ENCODE peak calls at places on chromosome 16, in seven cellular contexts. L is fibroblast of lung, B is osteoblast, I is bronchial epithelial cell, X is kidney, V is SK-N-SH, O is PC-3. E is an unnamed sample.

GRCh38 chr16:65071371-65072311 is 50.2 kb downstream of the CDH11 start:
- DNase-seq in V (no peak), X (peak; percentile 80), B (no peak), O (peak; percentile 42), L (peak; percentile 73), I (no peak), E (no peak)

GRCh38 chr16:87809150-87809902 is 43.5 kb upstream of the KLHDC4 start:
- DNase-seq in B (peak; percentile 14), I (no peak), L (no peak), O (no peak), V (no peak), X (no peak), E (no peak)

GRCh38 chr16:55773859-55774549 is 58.9 kb downstream of the CES1 start:
- DNase-seq in I (no peak), V (no peak), X (no peak), B (peak; percentile 77), O (no peak), L (no peak), E (no peak)

GRCh38 chr16:66131156-66131807 is 235.2 kb upstream of the CDH5 start:
- DNase-seq in X (no peak), V (no peak), I (peak; percentile 53), O (peak; percentile 64), B (no peak), L (no peak), E (no peak)

GRCh38 chr16:31504159-31504558 is 4.0 kb downstream of the RUSF1 start:
- DNase-seq in V (no peak), X (peak; percentile 26), B (no peak), I (no peak), O (no peak), L (no peak), E (no peak)

GRCh38 chr16:81515281-81515680 is 70.7 kb downstream of the CMIP start:
- DNase-seq in B (peak; percentile 11), X (no peak), L (no peak), V (no peak), O (no peak), I (no peak), E (no peak)

GRCh38 chr16:23712976-23713375 is at the start of gene ERN2:
- DNase-seq in L (no peak), O (no peak), V (no peak), I (no peak), B (peak; percentile 81), X (no peak), E (peak; percentile 89)

GRCh38 chr16:678858-679807 is 1.1 kb upstream of the STUB1 start:
- DNase-seq in X (peak; percentile 94), O (peak; percentile 12), L (peak; percentile 56), B (peak; percentile 92), V (peak; percentile 91), I (no peak), E (peak; percentile 91)

GRCh38 chr16:2904922-2905240 is 6.8 kb upstream of the FLYWCH1 start:
- DNase-seq in L (no peak), V (no peak), I (no peak), X (no peak), B (no peak), O (no peak), E (no peak)

GRCh38 chr16:54630284-54630967 is 300.2 kb upstream of the IRX5 start:
- DNase-seq in I (peak; percentile 85), X (no peak), B (peak; percentile 91), V (no peak), O (no peak), L (peak; percentile 1), E (no peak)

GRCh38 chr16:54628796-54629625 is 301.7 kb upstream of the IRX5 start:
- DNase-seq in O (no peak), B (no peak), L (no peak), V (no peak), X (no peak), I (no peak), E (no peak)

GRCh38 chr16:54632322-54632721 is 298.3 kb upstream of the IRX5 start:
- DNase-seq in B (no peak), L (no peak), X (no peak), O (no peak), V (no peak), I (no peak), E (no peak)

GRCh38 chr16:54632821-54633220 is 297.8 kb upstream of the IRX5 start:
- DNase-seq in L (no peak), V (peak; percentile 27), I (no peak), X (no peak), O (no peak), B (no peak), E (no peak)

DNA sequence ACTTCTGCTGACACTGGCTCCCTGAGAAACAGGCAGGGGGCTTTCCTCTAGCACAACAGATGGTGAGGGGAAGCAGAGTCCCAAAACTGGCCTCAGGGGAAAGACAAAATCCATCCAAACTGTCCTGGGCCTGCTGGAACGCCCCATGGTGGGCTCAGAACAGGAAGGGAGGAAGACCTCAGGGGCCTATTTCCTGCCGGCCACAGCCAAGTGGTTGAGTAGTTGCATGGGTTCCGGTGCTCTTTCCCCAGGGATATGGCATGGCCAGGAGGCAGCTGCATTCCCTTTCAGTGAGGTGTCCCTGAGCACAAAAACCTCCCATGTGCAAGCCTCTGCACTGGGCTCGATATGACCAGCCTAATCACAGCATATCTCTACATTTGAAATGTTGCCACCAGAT is 303.0 kb upstream of the IRX5 start:
- DNase-seq in O (no peak), V (no peak), L (no peak), B (peak; percentile 92), X (no peak), I (no peak), E (no peak)
- H3K4me3 ChIP-seq in O (no peak overlapping the region), V (no peak overlapping the region), L (no peak overlapping the region), B (no peak overlapping the region), X (no peak overlapping the region), I (no peak overlapping the region), E (no peak overlapping the region)

GRCh38 chr16:69085032-69085695 is 20.3 kb upstream of the HAS3 start:
- DNase-seq in I (no peak), O (no peak), X (no peak), B (no peak), L (no peak), V (no peak), E (no peak)

GRCh38 chr16:69088684-69089083 is 16.8 kb upstream of the HAS3 start:
- DNase-seq in O (no peak), I (no peak), V (no peak), L (no peak), B (no peak), X (no peak), E (no peak)

GRCh38 chr16:69089091-69089912 is 16.2 kb upstream of the HAS3 start:
- DNase-seq in L (no peak), V (peak; percentile 64), O (no peak), X (no peak), B (no peak), I (peak; percentile 74), E (peak; percentile 63)

GRCh38 chr16:69084301-69084700 is 21.2 kb upstream of the HAS3 start:
- DNase-seq in O (no peak), B (no peak), L (no peak), V (no peak), X (no peak), I (no peak), E (no peak)

DNA sequence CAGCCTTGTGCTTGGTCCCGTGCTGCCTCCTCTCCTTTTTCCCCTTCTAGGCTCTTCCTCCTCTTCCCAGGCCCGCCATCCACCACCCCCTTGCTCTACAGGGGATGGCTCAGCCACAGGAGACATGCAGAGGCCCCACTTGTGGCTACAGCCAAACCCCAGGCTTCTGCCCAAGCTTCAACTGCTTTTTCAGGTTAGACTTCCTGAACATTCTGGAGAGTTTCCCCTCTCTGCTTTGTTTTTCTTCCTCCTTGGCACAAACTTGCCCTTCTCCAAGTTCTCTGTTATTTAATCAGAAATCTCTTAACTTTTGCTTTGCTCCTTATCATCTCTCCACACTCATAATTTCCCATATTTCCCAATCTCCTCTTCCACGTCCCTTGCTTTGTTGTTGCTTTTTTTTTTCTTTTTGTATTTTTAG is 18.3 kb upstream of the HAS3 start:
- DNase-seq in O (no peak), L (no peak), I (no peak), B (no peak), V (no peak), X (peak; percentile 39), E (peak; percentile 35)
- H3K4me3 ChIP-seq in O (no peak overlapping the region), L (no peak overlapping the region), I (no peak overlapping the region), B (no peak overlapping the region), V (no peak overlapping the region), X (no peak overlapping the region), E (no peak overlapping the region)

GRCh38 chr16:20806168-20807050 is at the start of the genes ERI2 and REXO5:
- DNase-seq in O (peak; percentile 88), B (peak; percentile 96), I (peak; percentile 89), V (peak; percentile 94), X (peak; percentile 95), L (peak; percentile 95), E (peak; percentile 87)

GRCh38 chr16:20811889-20812439 is 5.6 kb downstream of the REXO5 start:
- DNase-seq in L (no peak), X (no peak), B (no peak), I (no peak), O (no peak), V (no peak), E (no peak)

GRCh38 chr16:20803561-20804214 is 2.6 kb downstream of the ERI2 start:
- DNase-seq in O (no peak), V (no peak), L (no peak), B (no peak), X (no peak), I (no peak), E (no peak)

GRCh38 chr16:20803192-20803560 is 3.1 kb downstream of the ERI2 start:
- DNase-seq in X (no peak), O (peak; percentile 53), L (no peak), V (no peak), B (peak; percentile 83), I (peak; percentile 27), E (no peak)

GRCh38 chr16:20807822-20808207 is 1.5 kb downstream of the REXO5 start:
- DNase-seq in V (no peak), I (no peak), X (no peak), B (no peak), O (no peak), L (no peak), E (no peak)
- H3K4me3 ChIP-seq in V (no peak overlapping the region), I (no peak overlapping the region), X (no peak overlapping the region), B (peak overlapping the region; percentile 86), O (peak overlapping the region; percentile 81), L (peak overlapping the region; percentile 95), E (no peak overlapping the region)

GRCh38 chr16:14003119-14003570 is 68.0 kb upstream of the MRTFB start:
- DNase-seq in I (peak; percentile 87), X (peak; percentile 92), O (peak; percentile 54), B (peak; percentile 85), V (peak; percentile 81), L (peak; percentile 48), E (peak; percentile 75)

GRCh38 chr16:14004031-14004718 is 66.9 kb upstream of the MRTFB start:
- DNase-seq in V (no peak), I (no peak), L (no peak), O (no peak), B (no peak), X (peak; percentile 92), E (no peak)

GRCh38 chr16:14004719-14005315 is 66.3 kb upstream of the MRTFB start:
- DNase-seq in I (no peak), B (no peak), V (no peak), O (no peak), X (peak; percentile 39), L (no peak), E (no peak)

GRCh38 chr16:14001521-14001920 is 69.6 kb upstream of the MRTFB start:
- DNase-seq in X (no peak), V (no peak), I (no peak), L (no peak), O (no peak), B (no peak), E (no peak)

DNA sequence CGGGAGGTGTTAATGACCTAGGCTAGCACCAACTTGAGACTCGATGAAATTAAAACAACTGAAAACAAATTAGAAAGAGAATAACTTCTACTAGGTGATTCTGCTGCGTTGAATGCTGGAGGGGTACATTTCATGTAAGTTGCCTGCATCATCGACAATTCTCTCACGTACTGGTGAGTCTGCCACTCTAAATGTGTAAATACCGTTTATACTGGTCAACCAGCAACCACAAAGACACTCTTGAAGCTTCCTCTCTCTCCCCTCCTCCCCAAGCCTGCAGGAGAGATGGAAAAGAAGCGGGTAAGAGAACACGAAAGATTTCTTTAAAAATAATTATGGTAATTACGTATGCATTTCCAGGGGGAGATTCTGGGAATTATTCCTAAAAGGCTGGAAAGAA is 68.7 kb upstream of the MRTFB start:
- DNase-seq in L (no peak), I (no peak), B (no peak), V (no peak), O (no peak), X (no peak), E (no peak)
- H3K4me3 ChIP-seq in L (no peak overlapping the region), I (no peak overlapping the region), B (peak overlapping the region; percentile 71), V (no peak overlapping the region), O (peak overlapping the region; percentile 57), X (no peak overlapping the region), E (no peak overlapping the region)